ENCODE peak calls at places on chromosomes 4 and X, in six cellular contexts. Z is stimulated activated CD8-positive, alpha-beta memory T cell treated with anti-CD3 and anti-CD28 coated beads, Interleukin-7, amount 100 ng/mL, for 1 hour; T is RPMI8226; A is breast epithelium; G is CD8-positive, alpha-beta T cell; H is GM18507. X is an unnamed sample.

GRCh38 chr4:128737098-128737513 is 72.4 kb upstream of the JADE1 start:
- DNase-seq in H (no peak), A (no peak), G (no peak), Z (no peak), T (no peak), X (no peak)

GRCh38 chr4:41426523-41426922 is 111.4 kb upstream of the LIMCH1 start:
- DNase-seq in G (no peak), T (no peak), A (no peak), H (no peak), Z (no peak), X (peak; percentile 40)

GRCh38 chrX:136055651-136056221 is 70.5 kb downstream of the SLC9A6 start:
- DNase-seq in A (no peak), H (no peak), Z (no peak), G (no peak), T (no peak), X (no peak)

GRCh38 chr4:88804234-88804633 is 106.6 kb upstream of the NAP1L5 start:
- DNase-seq in H (no peak), Z (no peak), T (no peak), A (no peak), G (no peak), X (no peak)

GRCh38 chrX:151323054-151323453 is 74.0 kb upstream of the VMA21 start:
- DNase-seq in H (no peak), A (no peak), T (no peak), Z (no peak), G (no peak), X (no peak)

GRCh38 chrX:154824638-154825037 is 9.8 kb downstream of the SMIM9 start:
- DNase-seq in G (no peak), Z (no peak), H (no peak), T (no peak), A (no peak), X (no peak)

GRCh38 chrX:18974993-18975392 is 8.9 kb downstream of the PHKA2 start:
- DNase-seq in T (no peak), Z (no peak), G (no peak), H (no peak), A (no peak), X (no peak)

GRCh38 chr4:65391814-65392213 is 278.5 kb downstream of the EPHA5 start:
- DNase-seq in G (no peak), A (no peak), T (no peak), Z (no peak), H (no peak), X (no peak)

GRCh38 chr4:126023946-126024345 is 709.2 kb downstream of the FAT4 start:
- DNase-seq in A (no peak), T (no peak), Z (no peak), G (no peak), H (no peak), X (no peak)

GRCh38 chrX:116009871-116010710 is 160.5 kb upstream of the AGTR2 start:
- DNase-seq in A (no peak), H (no peak), T (peak; percentile 79), G (no peak), Z (no peak), X (no peak)

GRCh38 chrX:100319716-100320115 is 90.4 kb downstream of the PCDH19 start:
- DNase-seq in T (no peak), G (no peak), Z (no peak), A (no peak), H (no peak), X (no peak)

GRCh38 chrX:55056820-55057690 is 17.8 kb upstream of the PAGE2B start:
- DNase-seq in A (no peak), T (no peak), H (no peak), Z (no peak), G (peak; percentile 0), X (no peak)